ENCODE peak calls at places on chromosomes 11 and 22, in four cellular contexts. Z is activated CD8-positive, alpha-beta T cell treated with anti-CD3 and anti-CD28 coated beads, Interleukin-2, amount 10 ng/mL, durations not matched to agents 7 days and 5 days; H is activated CD4-positive, alpha-beta T cell treated with anti-CD3 and anti-CD28 coated beads, Interleukin-2, amount 50 U/mL, for 48 hours; U is stimulated activated CD4-positive, alpha-beta T cell treated with anti-CD3 and anti-CD28 coated beads, Interleukin-4, amount 100 ng/mL, for 24 hours. F is an unnamed sample.

GRCh38 chr22:47279337-47279736 is 516.9 kb downstream of the TBC1D22A start:
- DNase-seq in U (no peak), H (no peak), Z (no peak), F (no peak)

GRCh38 chr11:69287968-69288882 is 5.7 kb upstream of the MYEOV start:
- DNase-seq in H (no peak), U (no peak), Z (no peak), F (no peak)

GRCh38 chr11:31437742-31438435 is 68.2 kb downstream of the DNAJC24 start:
- DNase-seq in Z (no peak), H (no peak), U (no peak), F (no peak)

GRCh38 chr11:57001674-57002401 is 13.1 kb downstream of the OR5AK2 start:
- DNase-seq in Z (no peak), U (no peak), H (no peak), F (no peak)

GRCh38 chr11:8023831-8024555 is 36.9 kb downstream of the EIF3F start:
- DNase-seq in H (no peak), U (no peak), Z (no peak), F (peak)

GRCh38 chr22:39239561-39240423 is 5.0 kb downstream of the PDGFB start:
- DNase-seq in H (no peak), U (no peak), Z (no peak), F (no peak)

GRCh38 chr11:35815556-35816315 is 128.1 kb upstream of the LDLRAD3 start:
- DNase-seq in U (no peak), H (no peak), Z (no peak), F (no peak)

GRCh38 chr11:134658481-134659080 is 246.5 kb upstream of the B3GAT1 start:
- DNase-seq in H (no peak), Z (peak), U (no peak), F (no peak)

GRCh38 chr11:17388609-17389204 is at the start of gene KCNJ11:
- DNase-seq in H (no peak), Z (no peak), U (no peak), F (no peak)